ENCODE peak calls at places on chromosomes 4 and X, in six cellular contexts. K, S, G, I, D and E are unnamed samples.

GRCh38 chrX:126137899-126138298 is 28.2 kb downstream of the DCAF12L2 start:
- DNase-seq in K (no peak), S (no peak), G (no peak), I (no peak), D (no peak), E (no peak)

GRCh38 chr4:384311-385010 is 46.8 kb downstream of the ZNF141 start:
- DNase-seq in K (no peak), S (no peak), G (no peak), I (no peak), D (no peak), E (no peak)

GRCh38 chrX:11462648-11463047 is 169.4 kb downstream of the AMELX start:
- DNase-seq in K (no peak), S (no peak), G (no peak), I (no peak), D (no peak), E (no peak)

GRCh38 chr4:155342142-155342541 is 34.6 kb downstream of the MAP9 start:
- DNase-seq in K (no peak), S (peak; percentile 79), G (no peak), I (no peak), D (no peak), E (peak; percentile 35)

GRCh38 chrX:13685126-13685763 is 3.7 kb upstream of the RAB9A start:
- DNase-seq in K (no peak), S (peak; percentile 35), G (no peak), I (no peak), D (no peak), E (peak; percentile 26)

GRCh38 chr4:123556526-123556925 is 159.9 kb downstream of the SPRY1 start:
- DNase-seq in K (no peak), S (no peak), G (no peak), I (no peak), D (no peak), E (no peak)

GRCh38 chr4:47741200-47741599 is 96.7 kb downstream of the CORIN start:
- DNase-seq in K (no peak), S (peak; percentile 29), G (no peak), I (no peak), D (no peak), E (peak; percentile 19)

GRCh38 chrX:108699368-108699767 is 37.0 kb downstream of the IRS4 start:
- DNase-seq in K (no peak), S (peak; percentile 14), G (no peak), I (no peak), D (no peak), E (peak; percentile 9)

GRCh38 chrX:344371-344901 is 25.8 kb upstream of the GTPBP6 start:
- DNase-seq in K (no peak), S (no peak), G (no peak), I (peak; percentile 79), D (no peak), E (no peak)

GRCh38 chr4:28075557-28075956 is 1214.9 kb downstream of the STIM2 start:
- DNase-seq in K (no peak), S (peak; percentile 29), G (no peak), I (no peak), D (no peak), E (no peak)